ENCODE peak calls at places on chromosome 12, in eight cellular contexts. F, J, S, V, L, Y, U and W are unnamed samples.
A peak's percentile ranks its signal among the peaks of the same experiment; 100 is the strongest.

GRCh38 chr12:32365473-32366064 is 33.8 kb upstream of the FGD4 start:
- DNase-seq in U (no peak), F (peak; percentile 82), J (peak; percentile 33), V (peak; percentile 55), Y (peak; percentile 73), S (no peak), L (no peak), W (peak; percentile 90)

GRCh38 chr12:132657004-132657727 is 30.0 kb downstream of the POLE start:
- DNase-seq in L (peak; percentile 53), Y (no peak), V (no peak), J (no peak), U (no peak), S (no peak), F (no peak), W (no peak)

GRCh38 chr12:29983917-29984316 is 200.2 kb upstream of the TMTC1 start:
- DNase-seq in Y (no peak), S (no peak), L (no peak), F (no peak), U (no peak), J (no peak), V (no peak), W (no peak)

GRCh38 chr12:128801879-128802391 is 21.8 kb downstream of the SLC15A4 start:
- DNase-seq in Y (no peak), V (no peak), U (no peak), L (no peak), J (no peak), F (peak; percentile 78), S (no peak), W (no peak)

GRCh38 chr12:52927964-52928363 is 21.0 kb upstream of the KRT18 start:
- DNase-seq in S (no peak), L (no peak), J (no peak), F (no peak), Y (no peak), U (no peak), V (no peak), W (no peak)

GRCh38 chr12:12349711-12350665 is at the start of gene MANSC1:
- DNase-seq in F (peak; percentile 28), V (peak; percentile 89), U (no peak), J (peak; percentile 60), Y (peak; percentile 42), L (peak; percentile 81), S (peak; percentile 34), W (peak; percentile 34)

GRCh38 chr12:76706761-76707160 is 57.2 kb upstream of the ZDHHC17 start:
- DNase-seq in J (no peak), S (no peak), Y (no peak), V (no peak), F (no peak), U (no peak), L (no peak), W (no peak)

GRCh38 chr12:78938341-78939084 is 73.9 kb downstream of the SYT1 start:
- DNase-seq in F (no peak), L (no peak), U (no peak), S (no peak), Y (no peak), V (no peak), J (no peak), W (no peak)

GRCh38 chr12:49838973-49839633 is 3.8 kb downstream of the BCDIN3D start:
- DNase-seq in V (peak; percentile 65), S (peak; percentile 12), J (no peak), F (peak; percentile 35), U (no peak), Y (peak; percentile 62), L (no peak), W (peak; percentile 69)

GRCh38 chr12:43912851-43913250 is 77.0 kb downstream of the TMEM117 start:
- DNase-seq in V (peak; percentile 8), S (no peak), Y (no peak), F (no peak), J (no peak), L (no peak), U (no peak), W (no peak)

GRCh38 chr12:110537605-110538409 is 35.7 kb downstream of the RAD9B start:
- DNase-seq in J (no peak), V (no peak), F (no peak), U (no peak), Y (no peak), L (peak; percentile 75), S (peak; percentile 79), W (no peak)

GRCh38 chr12:4287325-4288290 is 14.0 kb downstream of the CCND2 start:
- DNase-seq in S (no peak), U (no peak), F (no peak), V (no peak), L (no peak), Y (no peak), J (no peak), W (no peak)

GRCh38 chr12:40565029-40565633 is 127.1 kb upstream of the CNTN1 start:
- DNase-seq in Y (no peak), L (no peak), V (peak; percentile 37), S (no peak), U (no peak), F (no peak), J (no peak), W (no peak)

GRCh38 chr12:65121049-65121955 is at the start of gene WIF1:
- DNase-seq in L (peak; percentile 63), Y (peak; percentile 18), F (no peak), S (peak; percentile 25), J (no peak), U (no peak), V (peak; percentile 69), W (no peak)
- H3K4me3 ChIP-seq in L (peak within 1 kb of the TSS; percentile 39), Y (no peak within 1 kb of the TSS), F (peak within 1 kb of the TSS; percentile 25), S (peak within 1 kb of the TSS; percentile 59), J (peak within 1 kb of the TSS; percentile 12), U (peak within 1 kb of the TSS; percentile 34), V (peak within 1 kb of the TSS; percentile 37), W (peak within 1 kb of the TSS; percentile 31)

GRCh38 chr12:19971396-19971802 is 396.9 kb upstream of the PDE3A start:
- DNase-seq in S (no peak), F (no peak), J (no peak), V (no peak), L (no peak), Y (no peak), U (no peak), W (peak; percentile 50)
- TF ChIP-seq CTCF in S (no peak), F (no peak), J (no peak), V (no peak), L (no peak), Y (no peak), U (no peak), W (no peak)

DNA sequence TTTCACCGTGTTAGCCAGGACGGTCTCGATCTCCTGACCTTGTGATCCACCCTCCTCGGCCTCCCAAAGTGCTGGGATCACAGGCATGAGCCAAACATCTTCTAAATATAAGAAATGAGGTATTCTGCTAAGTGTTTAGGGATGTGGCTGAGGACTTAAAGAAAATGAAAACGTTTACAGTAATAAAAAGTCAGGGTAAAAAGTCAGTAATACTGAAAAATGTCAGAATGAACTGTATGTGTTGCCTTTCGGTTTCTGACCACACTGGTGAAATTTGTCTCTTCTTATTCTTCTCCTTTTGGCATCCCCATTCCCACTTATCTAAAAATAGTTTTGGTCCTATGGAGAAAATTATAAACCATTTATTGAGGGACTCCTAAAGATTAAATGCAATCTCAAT is 20.5 kb downstream of the TMEM116 start:
- DNase-seq in Y (no peak), J (no peak), L (no peak), F (no peak), U (no peak), V (no peak), S (no peak), W (no peak)
- H3K4me3 ChIP-seq in Y (no peak overlapping the region), J (no peak overlapping the region), L (no peak overlapping the region), F (no peak overlapping the region), U (no peak overlapping the region), V (no peak overlapping the region), S (no peak overlapping the region), W (no peak overlapping the region)

GRCh38 chr12:102735104-102735503 is 181.9 kb downstream of the PAH start:
- DNase-seq in V (no peak), F (no peak), S (no peak), U (no peak), Y (peak; percentile 72), J (no peak), L (no peak), W (no peak)

GRCh38 chr12:102726686-102727085 is 190.4 kb downstream of the PAH start:
- DNase-seq in Y (no peak), U (no peak), S (no peak), L (no peak), V (no peak), F (no peak), J (no peak), W (no peak)

GRCh38 chr12:102728506-102729242 is 188.4 kb downstream of the PAH start:
- DNase-seq in J (no peak), L (no peak), Y (peak; percentile 80), V (no peak), S (no peak), U (no peak), F (no peak), W (no peak)

GRCh38 chr12:102736328-102736727 is 180.7 kb downstream of the PAH start:
- DNase-seq in U (no peak), V (no peak), S (no peak), L (no peak), Y (no peak), F (no peak), J (no peak), W (no peak)

GRCh38 chr12:102730996-102731395 is 186.0 kb downstream of the PAH start:
- DNase-seq in L (no peak), Y (no peak), F (no peak), J (no peak), V (no peak), U (no peak), S (no peak), W (no peak)
- TF ChIP-seq CTCF in L (no peak), Y (no peak), F (no peak), J (no peak), V (no peak), U (no peak), S (no peak), W (no peak)